ENCODE peak calls at places on chromosome 9, in five cellular contexts. K is fibroblast of lung; T is HT1080; J is posterior vena cava; Y is Jurkat, Clone E6-1. H is an unnamed sample.

GRCh38 chr9:14524881-14525515 is 168.2 kb downstream of the ZDHHC21 start:
- DNase-seq in K (no peak), T (no peak), J (no peak), Y (no peak), H (no peak)

GRCh38 chr9:94613003-94613402 is 19.4 kb upstream of the FBP2 start:
- DNase-seq in K (no peak), T (no peak), J (no peak), Y (no peak), H (peak; percentile 10)

GRCh38 chr9:34996181-34996904 is 6.8 kb downstream of the DNAJB5 start:
- DNase-seq in K (no peak), T (no peak), J (no peak), Y (no peak), H (no peak)

GRCh38 chr9:115161431-115161830 is 43.5 kb upstream of the TNC start:
- DNase-seq in K (no peak), T (no peak), J (no peak), Y (no peak), H (peak; percentile 53)

GRCh38 chr9:69303331-69303730 is 21.7 kb upstream of the ENTREP1 start:
- DNase-seq in K (no peak), T (no peak), J (no peak), Y (no peak), H (no peak)

GRCh38 chr9:29209748-29210276 is 1636.5 kb upstream of the C9orf72 start:
- DNase-seq in K (no peak), T (no peak), J (no peak), Y (no peak), H (no peak)

GRCh38 chr9:87276851-87277251 is 220.8 kb upstream of the DAPK1 start:
- DNase-seq in K (no peak), T (no peak), J (no peak), Y (peak; percentile 7), H (peak; percentile 90)

GRCh38 chr9:125732562-125732961 is 14.6 kb upstream of the PBX3 start:
- DNase-seq in K (no peak), T (no peak), J (no peak), Y (no peak), H (peak; percentile 34)

GRCh38 chr9:101087426-101087825 is 58.9 kb downstream of the PLPPR1 start:
- DNase-seq in K (no peak), T (no peak), J (no peak), Y (peak; percentile 6), H (no peak)

GRCh38 chr9:135777623-135778177 is 75.7 kb downstream of the KCNT1 start:
- DNase-seq in K (no peak), T (no peak), J (no peak), Y (no peak), H (no peak)

GRCh38 chr9:6214451-6214850 is 1.2 kb upstream of the IL33 start:
- DNase-seq in K (no peak), T (no peak), J (no peak), Y (no peak), H (peak; percentile 51)

GRCh38 chr9:97954550-97954989 is 16.6 kb upstream of the HEMGN start:
- DNase-seq in K (peak; percentile 9), T (peak; percentile 18), J (no peak), Y (peak; percentile 75), H (peak; percentile 47)

GRCh38 chr9:86072393-86073016 is 26.9 kb downstream of the GOLM1 start:
- DNase-seq in K (peak; percentile 34), T (no peak), J (no peak), Y (no peak), H (peak; percentile 13)

GRCh38 chr9:121551985-121552753 is 52.5 kb upstream of the GGTA1 start:
- DNase-seq in K (no peak), T (no peak), J (no peak), Y (no peak), H (peak; percentile 70)

GRCh38 chr9:114989600-114990410 is 59.4 kb upstream of the TNFSF8 start:
- DNase-seq in K (no peak), T (no peak), J (no peak), Y (peak; percentile 22), H (no peak)

GRCh38 chr9:37693265-37693664 is 42.5 kb downstream of the FRMPD1 start:
- DNase-seq in K (peak; percentile 13), T (peak; percentile 11), J (no peak), Y (no peak), H (no peak)

GRCh38 chr9:113775714-113776113 is 100.4 kb upstream of the ZNF618 start:
- DNase-seq in K (peak; percentile 25), T (no peak), J (no peak), Y (no peak), H (no peak)

GRCh38 chr9:123338710-123339665 is 17.0 kb upstream of the CRB2 start:
- DNase-seq in K (no peak), T (no peak), J (no peak), Y (no peak), H (no peak)

GRCh38 chr9:36297798-36298197 is 39.5 kb upstream of the GNE start:
- DNase-seq in K (no peak), T (no peak), J (no peak), Y (no peak), H (no peak)

GRCh38 chr9:91421987-91422765 is 1.5 kb downstream of the NFIL3 start:
- DNase-seq in K (no peak), T (no peak), J (no peak), Y (no peak), H (peak; percentile 67)

GRCh38 chr9:8778356-8778755 is 978.8 kb upstream of the DMAC1 start:
- DNase-seq in K (no peak), T (no peak), J (no peak), Y (no peak), H (no peak)

GRCh38 chr9:682633-683508 is 158.6 kb upstream of the DMRT1 start:
- DNase-seq in K (peak; percentile 35), T (peak; percentile 33), J (no peak), Y (no peak), H (no peak)

GRCh38 chr9:114153761-114154596 is 1.4 kb upstream of the COL27A1 start:
- DNase-seq in K (no peak), T (peak; percentile 40), J (no peak), Y (no peak), H (peak; percentile 52)

GRCh38 chr9:37255187-37255586 is 134.8 kb downstream of the ZCCHC7 start:
- DNase-seq in K (no peak), T (no peak), J (no peak), Y (no peak), H (no peak)

GRCh38 chr9:96008502-96009222 is 133.2 kb downstream of the ERCC6L2 start:
- DNase-seq in K (peak; percentile 44), T (no peak), J (no peak), Y (no peak), H (peak; percentile 30)

GRCh38 chr9:136110082-136111061 is 8.3 kb downstream of the TMEM250 start:
- DNase-seq in K (peak; percentile 49), T (no peak), J (no peak), Y (no peak), H (no peak)

GRCh38 chr9:81559741-81560140 is 129.6 kb downstream of the TLE1 start:
- DNase-seq in K (peak; percentile 92), T (peak; percentile 98), J (no peak), Y (no peak), H (peak; percentile 98)

GRCh38 chr9:93955356-93956182 is 414 bp upstream of the BARX1 start:
- DNase-seq in K (no peak), T (no peak), J (peak; percentile 72), Y (no peak), H (peak; percentile 18)

GRCh38 chr9:109297899-109298298 is 23.0 kb downstream of the EPB41L4B start:
- DNase-seq in K (peak; percentile 35), T (peak; percentile 98), J (no peak), Y (peak; percentile 55), H (peak; percentile 98)

GRCh38 chr9:107178302-107178701 is 104.8 kb upstream of the RAD23B start:
- DNase-seq in K (peak; percentile 25), T (no peak), J (no peak), Y (no peak), H (peak; percentile 50)

GRCh38 chr9:550267-550790 is 291.2 kb upstream of the DMRT1 start:
- DNase-seq in K (no peak), T (no peak), J (no peak), Y (no peak), H (no peak)

GRCh38 chr9:38180631-38181030 is 111.6 kb upstream of the SHB start:
- DNase-seq in K (no peak), T (no peak), J (no peak), Y (no peak), H (no peak)

GRCh38 chr9:21029661-21030060 is 1.8 kb downstream of the HACD4 start:
- DNase-seq in K (no peak), T (no peak), J (no peak), Y (no peak), H (no peak)

GRCh38 chr9:98381311-98382103 is 126.1 kb upstream of the TBC1D2 start:
- DNase-seq in K (no peak), T (no peak), J (no peak), Y (no peak), H (no peak)